ENCODE peak calls at places on chromosomes 7 and 10, in four cellular contexts. A is NCI-H82, K is iris pigment epithelial cell, C is NCI-H146. E is an unnamed sample.

GRCh38 chr10:78923644-78924318 is 145.0 kb upstream of the ZMIZ1 start:
- DNase-seq in K (no peak), A (no peak), C (peak; percentile 54), E (no peak)

GRCh38 chr10:79444243-79445119 is 943 bp downstream of the ZCCHC24 start:
- DNase-seq in K (peak; percentile 65), A (peak; percentile 35), C (peak; percentile 44), E (peak; percentile 88)

GRCh38 chr10:123530166-123530870 is 135.8 kb upstream of the GPR26 start:
- DNase-seq in K (no peak), C (no peak), A (no peak), E (no peak)

GRCh38 chr7:11373546-11374142 is 400.0 kb downstream of the PHF14 start:
- DNase-seq in A (peak; percentile 63), C (peak; percentile 18), K (peak; percentile 15), E (no peak)

GRCh38 chr10:102802920-102803534 is 34.2 kb downstream of the CYP17A1 start:
- DNase-seq in K (peak; percentile 99), A (no peak), C (no peak), E (peak; percentile 85)

GRCh38 chr7:108000875-108001758 is 1.8 kb downstream of the LAMB1 start:
- DNase-seq in C (no peak), K (peak; percentile 45), A (peak; percentile 83), E (no peak)

GRCh38 chr7:28410628-28411578 is 1.4 kb upstream of the CREB5 start:
- DNase-seq in C (peak; percentile 11), K (peak; percentile 78), A (peak; percentile 72), E (peak; percentile 8)

GRCh38 chr10:1608408-1609037 is 128.8 kb downstream of the ADARB2 start:
- DNase-seq in K (no peak), C (peak; percentile 48), A (no peak), E (no peak)

GRCh38 chr7:32586291-32587221 is 91.3 kb downstream of the AVL9 start:
- DNase-seq in K (peak; percentile 98), A (no peak), C (no peak), E (peak; percentile 50)

GRCh38 chr10:49656845-49657493 is 22.5 kb upstream of the C10orf53 start:
- DNase-seq in K (no peak), A (no peak), C (no peak), E (no peak)

GRCh38 chr7:64686493-64687184 is 20.7 kb downstream of the ZNF107 start:
- DNase-seq in C (no peak), K (no peak), A (no peak), E (no peak)

GRCh38 chr7:151286148-151286547 is 37.7 kb upstream of the SMARCD3 start:
- DNase-seq in A (no peak), C (no peak), K (peak; percentile 27), E (no peak)